ENCODE peak calls at places on chromosome 7, in six cellular contexts. One of them, this sample, is unnamed.

GRCh38 chr7:140489021-140489349 is 9.7 kb upstream of the MKRN1 start:
- DNase-seq in CD8-positive, alpha-beta T cell: no peak
- DNase-seq in iPS DF 6.9: no peak
- DNase-seq in stomach: no peak
- DNase-seq in effector memory CD4-positive, alpha-beta T cell: no peak
- DNase-seq in transverse colon: no peak
- DNase-seq in this sample: no peak

GRCh38 chr7:32204361-32205018 is 134.3 kb upstream of the PDE1C start:
- DNase-seq in CD8-positive, alpha-beta T cell: no peak
- DNase-seq in effector memory CD4-positive, alpha-beta T cell: no peak
- DNase-seq in iPS DF 6.9: peak; percentile 27
- DNase-seq in transverse colon: peak; percentile 54
- DNase-seq in stomach: peak; percentile 58
- DNase-seq in this sample: peak; percentile 55

GRCh38 chr7:51351661-51352060 is 35.1 kb upstream of the COBL start:
- DNase-seq in stomach: no peak
- DNase-seq in CD8-positive, alpha-beta T cell: no peak
- DNase-seq in iPS DF 6.9: no peak
- DNase-seq in effector memory CD4-positive, alpha-beta T cell: no peak
- DNase-seq in transverse colon: no peak
- DNase-seq in this sample: no peak

GRCh38 chr7:16660702-16661464 is 14.9 kb downstream of the BZW2 start:
- DNase-seq in effector memory CD4-positive, alpha-beta T cell: no peak
- DNase-seq in iPS DF 6.9: no peak
- DNase-seq in CD8-positive, alpha-beta T cell: no peak
- DNase-seq in stomach: no peak
- DNase-seq in transverse colon: no peak
- DNase-seq in this sample: no peak

GRCh38 chr7:7710469-7710868 is 7.9 kb downstream of the RPA3 start:
- DNase-seq in effector memory CD4-positive, alpha-beta T cell: no peak
- DNase-seq in iPS DF 6.9: no peak
- DNase-seq in transverse colon: no peak
- DNase-seq in CD8-positive, alpha-beta T cell: no peak
- DNase-seq in stomach: no peak
- DNase-seq in this sample: no peak

GRCh38 chr7:2670720-2671391 is 17.1 kb upstream of the AMZ1 start:
- DNase-seq in stomach: peak; percentile 71
- DNase-seq in effector memory CD4-positive, alpha-beta T cell: peak; percentile 19
- DNase-seq in transverse colon: peak; percentile 66
- DNase-seq in CD8-positive, alpha-beta T cell: peak; percentile 58
- DNase-seq in iPS DF 6.9: peak; percentile 78
- DNase-seq in this sample: no peak

GRCh38 chr7:157854066-157854891 is 517.5 kb downstream of the DNAJB6 start:
- DNase-seq in CD8-positive, alpha-beta T cell: no peak
- DNase-seq in iPS DF 6.9: no peak
- DNase-seq in effector memory CD4-positive, alpha-beta T cell: no peak
- DNase-seq in transverse colon: peak; percentile 55
- DNase-seq in stomach: peak; percentile 43
- DNase-seq in this sample: no peak

GRCh38 chr7:1458676-1459511 is at the start of gene MICALL2:
- DNase-seq in stomach: peak; percentile 87
- DNase-seq in CD8-positive, alpha-beta T cell: no peak
- DNase-seq in iPS DF 6.9: no peak
- DNase-seq in transverse colon: peak; percentile 83
- DNase-seq in effector memory CD4-positive, alpha-beta T cell: no peak
- DNase-seq in this sample: no peak

DNA sequence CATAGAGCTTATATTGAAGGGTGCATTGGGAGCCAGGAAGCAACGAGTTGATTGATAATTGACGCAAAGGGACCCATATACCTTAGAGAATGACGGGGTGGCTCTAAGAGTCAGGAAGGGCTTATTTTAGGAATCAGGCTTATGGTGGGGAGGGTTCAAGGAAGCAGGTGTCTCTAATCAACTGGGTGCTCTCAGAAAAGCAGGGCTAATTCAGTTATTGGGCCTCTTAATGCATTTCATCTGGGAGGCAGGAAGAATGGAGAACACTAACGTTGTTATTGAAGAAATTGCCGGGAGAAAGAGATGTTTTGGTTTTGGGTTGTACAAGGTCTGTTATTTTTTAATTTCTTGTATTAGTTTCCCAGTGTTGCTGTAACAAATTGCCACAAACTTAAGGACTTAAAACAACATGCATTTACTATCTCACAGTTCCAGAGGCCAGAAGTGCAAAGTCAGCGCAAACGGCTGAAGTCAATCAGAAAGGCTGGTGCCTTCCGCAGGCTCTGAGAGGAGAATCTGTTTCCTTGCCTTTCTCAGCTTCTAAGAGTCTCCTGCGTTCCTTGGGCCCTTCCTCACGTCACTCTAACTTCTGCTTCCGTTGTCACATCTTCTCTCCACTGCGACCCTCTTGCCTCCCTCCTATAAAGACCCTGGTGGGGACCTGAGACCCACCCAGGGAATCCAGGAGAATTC is 328.4 kb upstream of the C7orf33 start:
- DNase-seq in effector memory CD4-positive, alpha-beta T cell: no peak
- DNase-seq in CD8-positive, alpha-beta T cell: no peak
- DNase-seq in iPS DF 6.9: no peak
- DNase-seq in stomach: no peak
- DNase-seq in transverse colon: no peak
- DNase-seq in this sample: no peak
- H3K4me3 ChIP-seq in effector memory CD4-positive, alpha-beta T cell: no peak overlapping the region
- H3K4me3 ChIP-seq in CD8-positive, alpha-beta T cell: no peak overlapping the region
- H3K4me3 ChIP-seq in iPS DF 6.9: no peak overlapping the region
- H3K4me3 ChIP-seq in stomach: no peak overlapping the region
- H3K4me3 ChIP-seq in transverse colon: no peak overlapping the region
- H3K4me3 ChIP-seq in this sample: no peak overlapping the region

GRCh38 chr7:97006146-97006950 is 995 bp downstream of the DLX6 start:
- DNase-seq in transverse colon: no peak
- DNase-seq in stomach: peak; percentile 39
- DNase-seq in CD8-positive, alpha-beta T cell: no peak
- DNase-seq in effector memory CD4-positive, alpha-beta T cell: no peak
- DNase-seq in iPS DF 6.9: no peak
- DNase-seq in this sample: no peak
- H3K4me3 ChIP-seq in transverse colon: peak overlapping the region; percentile 29
- H3K4me3 ChIP-seq in stomach: peak overlapping the region; percentile 40
- H3K4me3 ChIP-seq in CD8-positive, alpha-beta T cell: no peak overlapping the region
- H3K4me3 ChIP-seq in effector memory CD4-positive, alpha-beta T cell: peak overlapping the region; percentile 35
- H3K4me3 ChIP-seq in iPS DF 6.9: peak overlapping the region; percentile 29
- H3K4me3 ChIP-seq in this sample: peak overlapping the region; percentile 54

DNA sequence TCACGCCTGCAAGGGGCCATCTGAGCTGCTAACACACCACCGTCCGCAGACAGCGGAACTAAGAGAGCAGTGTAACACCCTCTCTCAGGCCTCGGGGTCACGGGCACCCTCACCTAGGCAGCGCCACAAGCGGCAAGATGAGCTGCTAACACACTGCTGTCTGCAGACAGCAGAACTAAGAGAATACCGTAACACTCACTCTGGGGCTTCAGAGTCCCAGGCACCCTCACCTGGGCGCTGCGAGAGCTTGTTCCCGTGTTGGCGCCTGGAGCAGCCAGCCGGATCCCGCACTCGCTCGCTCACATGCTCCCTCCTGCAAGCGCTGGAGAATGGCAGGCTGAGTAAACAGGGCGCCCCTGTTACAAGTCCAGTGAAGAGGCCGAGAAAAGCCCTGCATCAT is 160.2 kb downstream of the SRPK2 start:
- DNase-seq in CD8-positive, alpha-beta T cell: no peak
- DNase-seq in stomach: no peak
- DNase-seq in effector memory CD4-positive, alpha-beta T cell: no peak
- DNase-seq in transverse colon: no peak
- DNase-seq in iPS DF 6.9: peak; percentile 22
- DNase-seq in this sample: no peak
- H3K4me3 ChIP-seq in CD8-positive, alpha-beta T cell: no peak overlapping the region
- H3K4me3 ChIP-seq in stomach: no peak overlapping the region
- H3K4me3 ChIP-seq in effector memory CD4-positive, alpha-beta T cell: no peak overlapping the region
- H3K4me3 ChIP-seq in transverse colon: no peak overlapping the region
- H3K4me3 ChIP-seq in iPS DF 6.9: no peak overlapping the region
- H3K4me3 ChIP-seq in this sample: no peak overlapping the region

GRCh38 chr7:151408839-151409554 is 841 bp downstream of the WDR86 start:
- DNase-seq in effector memory CD4-positive, alpha-beta T cell: peak; percentile 77
- DNase-seq in stomach: no peak
- DNase-seq in transverse colon: peak; percentile 49
- DNase-seq in CD8-positive, alpha-beta T cell: peak; percentile 36
- DNase-seq in iPS DF 6.9: peak; percentile 43
- DNase-seq in this sample: no peak

GRCh38 chr7:151410405-151411390 is 860 bp upstream of the WDR86 start:
- DNase-seq in iPS DF 6.9: no peak
- DNase-seq in transverse colon: no peak
- DNase-seq in CD8-positive, alpha-beta T cell: no peak
- DNase-seq in effector memory CD4-positive, alpha-beta T cell: peak; percentile 39
- DNase-seq in stomach: no peak
- DNase-seq in this sample: no peak

GRCh38 chr7:151411551-151411950 is 1.7 kb upstream of the WDR86 start:
- DNase-seq in CD8-positive, alpha-beta T cell: no peak
- DNase-seq in transverse colon: no peak
- DNase-seq in stomach: no peak
- DNase-seq in iPS DF 6.9: no peak
- DNase-seq in effector memory CD4-positive, alpha-beta T cell: no peak
- DNase-seq in this sample: no peak

GRCh38 chr7:151408498-151408838 is 1.4 kb downstream of the WDR86 start:
- DNase-seq in iPS DF 6.9: no peak
- DNase-seq in stomach: no peak
- DNase-seq in CD8-positive, alpha-beta T cell: no peak
- DNase-seq in transverse colon: no peak
- DNase-seq in effector memory CD4-positive, alpha-beta T cell: no peak
- DNase-seq in this sample: no peak

GRCh38 chr7:151409555-151410404 is at the start of gene WDR86:
- DNase-seq in iPS DF 6.9: no peak
- DNase-seq in effector memory CD4-positive, alpha-beta T cell: no peak
- DNase-seq in CD8-positive, alpha-beta T cell: no peak
- DNase-seq in stomach: no peak
- DNase-seq in transverse colon: no peak
- DNase-seq in this sample: no peak
- H3K4me3 ChIP-seq in iPS DF 6.9: peak within 1 kb of the TSS; percentile 59
- H3K4me3 ChIP-seq in effector memory CD4-positive, alpha-beta T cell: peak within 1 kb of the TSS; percentile 69
- H3K4me3 ChIP-seq in CD8-positive, alpha-beta T cell: peak within 1 kb of the TSS; percentile 58
- H3K4me3 ChIP-seq in stomach: peak within 1 kb of the TSS; percentile 51
- H3K4me3 ChIP-seq in transverse colon: peak within 1 kb of the TSS; percentile 35
- H3K4me3 ChIP-seq in this sample: peak within 1 kb of the TSS; percentile 80

DNA sequence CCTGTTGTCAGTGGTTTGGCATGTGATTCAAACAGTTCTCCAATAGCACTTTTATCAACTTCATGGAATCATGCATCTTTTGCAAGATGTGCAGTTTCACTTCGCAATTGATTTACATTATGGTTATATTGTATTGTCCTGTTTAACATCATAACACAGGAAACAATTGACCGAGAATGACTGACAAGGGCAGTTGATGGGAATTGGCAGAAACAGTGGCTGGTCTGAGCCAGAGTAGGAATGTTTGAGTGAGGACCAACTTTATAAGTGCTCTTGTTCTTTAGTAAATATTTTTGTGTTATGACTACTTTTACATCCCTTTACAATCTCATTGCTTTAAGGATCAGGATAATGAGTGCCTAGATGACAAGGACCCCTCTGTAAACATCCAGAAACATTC is 2.2 kb downstream of the KLHL7 start:
- DNase-seq in transverse colon: no peak
- DNase-seq in effector memory CD4-positive, alpha-beta T cell: no peak
- DNase-seq in iPS DF 6.9: no peak
- DNase-seq in stomach: no peak
- DNase-seq in CD8-positive, alpha-beta T cell: no peak
- DNase-seq in this sample: no peak
- H3K4me3 ChIP-seq in transverse colon: no peak overlapping the region
- H3K4me3 ChIP-seq in effector memory CD4-positive, alpha-beta T cell: no peak overlapping the region
- H3K4me3 ChIP-seq in iPS DF 6.9: no peak overlapping the region
- H3K4me3 ChIP-seq in stomach: no peak overlapping the region
- H3K4me3 ChIP-seq in CD8-positive, alpha-beta T cell: no peak overlapping the region
- H3K4me3 ChIP-seq in this sample: peak overlapping the region; percentile 90

DNA sequence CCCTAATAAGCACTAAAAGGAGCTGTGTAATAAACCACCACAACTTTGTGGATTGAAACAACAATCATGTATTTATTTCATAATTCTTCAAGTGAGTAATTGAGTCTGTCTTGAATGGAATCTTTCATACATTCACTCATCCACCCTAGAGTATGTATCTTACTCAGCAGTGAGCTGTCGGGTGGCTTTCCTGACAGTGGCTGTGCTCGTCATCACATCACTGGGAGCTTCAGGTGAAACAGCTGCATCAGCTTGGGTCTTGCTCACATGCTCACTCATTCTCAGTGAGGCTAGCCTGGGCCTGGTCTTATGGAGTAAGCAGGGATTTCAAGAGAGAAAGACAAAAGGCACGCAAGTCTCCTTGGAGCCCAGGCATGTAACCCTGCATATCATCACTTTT is 271.4 kb downstream of the POM121L12 start:
- DNase-seq in effector memory CD4-positive, alpha-beta T cell: no peak
- DNase-seq in iPS DF 6.9: no peak
- DNase-seq in CD8-positive, alpha-beta T cell: no peak
- DNase-seq in transverse colon: no peak
- DNase-seq in stomach: no peak
- DNase-seq in this sample: no peak
- H3K4me3 ChIP-seq in effector memory CD4-positive, alpha-beta T cell: no peak overlapping the region
- H3K4me3 ChIP-seq in iPS DF 6.9: no peak overlapping the region
- H3K4me3 ChIP-seq in CD8-positive, alpha-beta T cell: no peak overlapping the region
- H3K4me3 ChIP-seq in transverse colon: no peak overlapping the region
- H3K4me3 ChIP-seq in stomach: no peak overlapping the region
- H3K4me3 ChIP-seq in this sample: no peak overlapping the region

This sample was measured in vagina.